ENCODE peak calls at places on chromosomes 3 and 15, in nine cellular contexts. C, M, G, S, R, N, Z, B and P are unnamed samples.

GRCh38 chr3:52217409-52217805 is 8.0 kb downstream of the TLR9 start:
- DNase-seq in R (no peak), G (no peak), Z (no peak), B (no peak), S (no peak), C (no peak), N (no peak), M (no peak), P (no peak)

GRCh38 chr15:49265911-49266310 is 95.9 kb downstream of the GALK2 start:
- DNase-seq in G (no peak), N (no peak), M (no peak), B (no peak), C (no peak), R (no peak), Z (no peak), S (peak), P (no peak)

GRCh38 chr15:95296626-95297025 is 1033.9 kb upstream of the NR2F2 start:
- DNase-seq in B (no peak), G (no peak), S (no peak), R (peak), M (no peak), C (no peak), N (no peak), Z (no peak), P (no peak)

GRCh38 chr3:47578119-47578630 is 490 bp downstream of the CSPG5 start:
- DNase-seq in Z (peak), G (no peak), R (peak), B (peak), S (no peak), M (peak), N (peak), C (peak), P (peak)

GRCh38 chr3:51581529-51581928 is 43.0 kb downstream of the RAD54L2 start:
- DNase-seq in S (peak), R (no peak), C (no peak), N (no peak), B (no peak), Z (no peak), G (no peak), M (no peak), P (no peak)

GRCh38 chr15:67905628-67906027 is 65.8 kb upstream of the RNU6-1 start:
- DNase-seq in N (no peak), Z (no peak), M (no peak), C (no peak), B (no peak), G (no peak), R (no peak), S (no peak), P (no peak)

GRCh38 chr15:69744421-69745162 is 292.0 kb downstream of the RPLP1 start:
- DNase-seq in M (no peak), G (no peak), Z (no peak), R (no peak), C (no peak), S (no peak), B (no peak), N (no peak), P (no peak)

GRCh38 chr15:41971089-41971892 is 1.1 kb downstream of the EHD4 start:
- DNase-seq in Z (peak), C (peak), G (no peak), N (peak), R (peak), M (peak), S (peak), B (peak), P (peak)

GRCh38 chr15:101497484-101498034 is 8.1 kb upstream of the PCSK6 start:
- DNase-seq in C (no peak), Z (no peak), S (no peak), M (no peak), G (no peak), R (peak), B (no peak), N (no peak), P (no peak)

GRCh38 chr3:10116138-10116460 is 624 bp downstream of the BRK1 start:
- DNase-seq in Z (no peak), G (no peak), N (no peak), S (peak), R (no peak), M (no peak), B (peak), C (no peak), P (no peak)

GRCh38 chr3:127590282-127590592 is 296 bp downstream of the TPRA1 start:
- DNase-seq in C (no peak), M (no peak), B (no peak), G (no peak), Z (peak), S (no peak), N (no peak), R (no peak), P (no peak)

GRCh38 chr3:127588675-127589577 is 1.6 kb downstream of the TPRA1 start:
- DNase-seq in M (no peak), Z (no peak), B (no peak), S (peak), G (peak), C (no peak), R (peak), N (no peak), P (no peak)

GRCh38 chr3:127593187-127593586 is 2.7 kb upstream of the TPRA1 start:
- DNase-seq in N (no peak), R (no peak), M (no peak), S (no peak), Z (no peak), C (no peak), B (no peak), G (no peak), P (no peak)

GRCh38 chr3:127589600-127590281 is 792 bp downstream of the TPRA1 start:
- DNase-seq in S (no peak), M (peak), B (peak), R (peak), N (peak), Z (no peak), C (no peak), G (no peak), P (no peak)

DNA sequence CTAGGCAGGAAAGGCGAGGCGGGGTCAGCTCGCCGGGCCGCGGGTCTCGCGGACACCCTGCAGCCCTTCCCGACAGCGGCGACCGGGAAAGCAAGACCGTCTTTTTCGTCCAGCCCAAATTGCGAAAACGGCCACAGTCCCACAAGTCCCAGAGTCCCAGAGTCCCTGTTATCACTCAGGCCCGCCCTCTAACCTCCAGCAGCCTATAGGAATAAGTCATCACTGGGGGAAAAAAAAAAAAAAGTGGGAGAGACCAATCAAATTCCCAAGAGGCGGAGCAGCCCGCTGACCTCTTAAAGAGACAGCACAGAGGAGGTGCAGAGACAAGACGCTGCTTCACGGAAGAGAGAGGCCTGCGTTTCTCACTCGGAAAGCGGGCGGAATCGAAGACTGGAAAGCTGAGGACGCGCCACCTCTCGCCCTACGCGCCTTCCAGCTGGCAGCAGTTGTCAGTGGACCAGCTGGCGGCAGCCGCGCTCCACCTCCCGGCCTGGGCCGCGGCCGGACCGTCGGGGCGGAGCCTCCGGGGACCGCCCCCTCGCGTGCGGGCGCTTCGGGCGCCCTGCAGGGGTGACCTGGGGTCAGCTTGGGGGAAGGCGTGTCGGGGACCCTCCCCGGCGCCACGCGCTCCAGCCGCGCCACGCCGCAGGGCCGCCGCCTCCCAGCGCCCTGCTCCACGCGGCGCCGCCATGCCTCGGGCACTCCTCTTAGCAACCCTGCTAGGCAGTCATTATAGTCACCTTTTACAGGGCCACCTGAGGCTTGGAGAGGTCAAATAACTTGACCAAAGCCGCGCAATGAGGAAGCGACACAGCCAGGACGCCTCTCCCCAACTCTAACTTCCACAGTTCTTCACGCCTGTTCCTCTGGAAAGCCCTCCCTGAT is at the start of gene TPRA1:
- DNase-seq in Z (peak), C (peak), M (peak), R (peak), G (peak), N (peak), B (peak), S (peak), P (peak)
- TF ChIP-seq CTCF in Z (no peak), C (no peak), M (peak), R (no peak), G (no peak), N (no peak), B (no peak), S (no peak), P (no peak)

DNA sequence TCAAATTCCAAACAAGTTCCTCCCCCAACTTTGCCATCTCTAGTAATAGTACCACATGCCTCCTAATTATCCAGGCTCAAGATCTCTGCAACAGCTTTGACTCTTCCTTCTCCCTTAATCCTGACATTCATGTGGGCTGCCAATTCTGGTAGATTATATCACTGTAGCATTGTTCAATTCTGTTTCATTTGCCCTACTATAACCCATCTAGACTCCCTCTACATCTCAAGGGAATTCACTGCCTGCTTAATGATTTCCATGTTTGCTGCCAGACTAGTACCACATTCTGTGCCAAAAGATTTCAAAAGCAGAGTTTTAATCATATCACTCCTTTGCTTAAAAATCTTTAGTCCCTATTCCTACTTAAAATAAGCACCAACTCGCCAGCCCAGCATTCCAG is 34.6 kb upstream of the PPIB start:
- DNase-seq in M (no peak), C (no peak), G (no peak), N (no peak), B (no peak), S (no peak), R (no peak), Z (no peak), P (no peak)
- H3K27ac ChIP-seq in M (no peak), C (no peak), G (no peak), N (no peak), B (no peak), S (no peak), R (no peak), Z (no peak), P (no peak)

GRCh38 chr3:58306662-58307286 is 454 bp downstream of the HTD2 start:
- DNase-seq in N (peak), G (no peak), S (peak), R (peak), M (peak), B (peak), Z (peak), C (peak), P (peak)
- TF ChIP-seq CTCF in N (no peak), G (peak), S (no peak), R (no peak), M (peak), B (no peak), Z (no peak), C (no peak), P (no peak)

DNA sequence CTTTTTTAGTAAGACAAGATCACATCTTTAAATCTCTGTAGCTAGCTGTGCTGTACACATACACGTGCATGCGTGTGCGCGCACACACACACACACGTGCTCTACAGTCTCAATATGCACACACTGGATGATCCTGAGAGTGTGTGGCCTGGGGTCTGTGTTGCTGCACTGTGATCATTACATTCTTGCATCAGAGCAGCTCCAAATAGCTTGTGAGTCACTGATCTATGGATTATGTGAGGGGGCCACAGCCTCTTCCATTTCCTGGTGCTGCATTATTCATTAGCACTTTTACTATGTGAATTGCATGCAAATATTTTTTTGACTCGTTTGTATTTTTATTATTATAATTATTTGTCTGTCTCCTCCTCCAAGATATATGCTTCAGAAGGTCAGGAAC is 34.6 kb downstream of the MCTP2 start:
- DNase-seq in M (no peak), N (no peak), R (no peak), B (no peak), Z (no peak), G (no peak), S (no peak), C (no peak), P (no peak)
- H3K27ac ChIP-seq in M (no peak), N (no peak), R (no peak), B (no peak), Z (no peak), G (no peak), S (no peak), C (no peak), P (no peak)

GRCh38 chr3:64464955-64465354 is 222.8 kb downstream of the ADAMTS9 start:
- DNase-seq in C (no peak), N (no peak), B (no peak), S (no peak), R (no peak), Z (no peak), M (no peak), G (no peak), P (no peak)
- TF ChIP-seq CTCF in C (no peak), N (no peak), B (no peak), S (no peak), R (no peak), Z (no peak), M (no peak), G (no peak), P (no peak)